ENCODE peak calls at places on chromosome 12, in ten cellular contexts. F is adrenal gland, M is choroid plexus epithelial cell, K is SK-N-SH, H is astrocyte of the spinal cord, Q is endothelial cell of umbilical vein, A is fibroblast of lung, I is mucosa of descending colon, E is tibial artery, R is AG09309. C is an unnamed sample.

GRCh38 chr12:130669797-130670196 is 46.3 kb downstream of the RIMBP2 start:
- DNase-seq in H (no peak), R (no peak), F (no peak), Q (no peak), E (no peak), A (no peak), I (no peak), M (no peak), K (no peak), C (no peak)

GRCh38 chr12:64452559-64453329 is 824 bp downstream of the TBK1 start:
- DNase-seq in A (peak; percentile 88), M (peak; percentile 89), I (peak; percentile 55), Q (peak; percentile 85), F (no peak), K (peak; percentile 53), E (no peak), R (peak; percentile 74), H (peak; percentile 79), C (peak; percentile 80)

GRCh38 chr12:6620137-6620884 is 13.1 kb upstream of the CHD4 start:
- DNase-seq in H (peak; percentile 62), R (no peak), Q (peak; percentile 79), K (peak; percentile 17), A (peak; percentile 63), F (no peak), E (no peak), M (peak; percentile 70), I (no peak), C (no peak)

GRCh38 chr12:109697877-109698468 is 15.7 kb upstream of the FAM222A start:
- DNase-seq in F (no peak), M (no peak), A (no peak), H (no peak), R (no peak), E (no peak), Q (no peak), I (no peak), K (no peak), C (no peak)

GRCh38 chr12:546920-547845 is 87.4 kb downstream of the B4GALNT3 start:
- DNase-seq in I (peak; percentile 71), Q (peak; percentile 61), A (peak; percentile 27), F (peak; percentile 77), K (peak; percentile 96), E (no peak), H (peak; percentile 39), M (peak; percentile 51), R (no peak), C (peak; percentile 82)

GRCh38 chr12:3526776-3527175 is 35.8 kb downstream of the PRMT8 start:
- DNase-seq in M (no peak), H (no peak), R (no peak), E (no peak), A (no peak), F (no peak), I (no peak), K (no peak), Q (no peak), C (no peak)

GRCh38 chr12:82817368-82817767 is 130.7 kb downstream of the TMTC2 start:
- DNase-seq in K (no peak), I (no peak), F (no peak), Q (peak; percentile 35), M (peak; percentile 10), E (no peak), H (peak; percentile 27), R (no peak), A (peak; percentile 8), C (no peak)

GRCh38 chr12:49934505-49934904 is 16.0 kb upstream of the AQP2 start:
- DNase-seq in M (peak; percentile 63), F (no peak), K (no peak), Q (no peak), R (no peak), A (no peak), I (no peak), E (no peak), H (no peak), C (no peak)

GRCh38 chr12:78085562-78086182 is 255.0 kb downstream of the NAV3 start:
- DNase-seq in R (no peak), E (no peak), Q (no peak), K (no peak), A (peak; percentile 71), H (peak; percentile 28), M (peak; percentile 47), I (no peak), F (no peak), C (peak; percentile 55)

GRCh38 chr12:124556896-124557501 is 10.4 kb downstream of the NCOR2 start:
- DNase-seq in H (no peak), I (no peak), F (no peak), A (no peak), K (peak; percentile 69), M (no peak), Q (no peak), E (no peak), R (no peak), C (no peak)

GRCh38 chr12:82358200-82359114 is at the start of the genes CCDC59 and METTL25:
- DNase-seq in M (peak; percentile 99), F (peak; percentile 99), E (peak; percentile 96), I (peak; percentile 98), Q (peak; percentile 98), K (peak; percentile 94), R (peak; percentile 97), A (peak; percentile 98), H (peak; percentile 98), C (peak; percentile 99)

GRCh38 chr12:108575199-108575912 is 13.0 kb downstream of the ISCU start:
- DNase-seq in E (no peak), F (peak; percentile 30), A (no peak), R (no peak), I (no peak), M (no peak), Q (no peak), H (no peak), K (no peak), C (no peak)

GRCh38 chr12:65670775-65671174 is 153.5 kb upstream of the HMGA2 start:
- DNase-seq in R (no peak), M (no peak), F (no peak), H (peak; percentile 48), A (peak; percentile 85), I (no peak), Q (no peak), K (no peak), E (no peak), C (no peak)

GRCh38 chr12:89566615-89567014 is 40.8 kb upstream of the POC1B start:
- DNase-seq in E (no peak), I (no peak), H (no peak), A (peak; percentile 79), Q (peak; percentile 18), F (no peak), R (no peak), M (peak; percentile 49), K (no peak), C (peak; percentile 50)

GRCh38 chr12:89325495-89325894 is 26.8 kb downstream of the DUSP6 start:
- DNase-seq in E (no peak), Q (no peak), H (no peak), M (no peak), I (no peak), R (no peak), F (no peak), K (no peak), A (no peak), C (no peak)

DNA sequence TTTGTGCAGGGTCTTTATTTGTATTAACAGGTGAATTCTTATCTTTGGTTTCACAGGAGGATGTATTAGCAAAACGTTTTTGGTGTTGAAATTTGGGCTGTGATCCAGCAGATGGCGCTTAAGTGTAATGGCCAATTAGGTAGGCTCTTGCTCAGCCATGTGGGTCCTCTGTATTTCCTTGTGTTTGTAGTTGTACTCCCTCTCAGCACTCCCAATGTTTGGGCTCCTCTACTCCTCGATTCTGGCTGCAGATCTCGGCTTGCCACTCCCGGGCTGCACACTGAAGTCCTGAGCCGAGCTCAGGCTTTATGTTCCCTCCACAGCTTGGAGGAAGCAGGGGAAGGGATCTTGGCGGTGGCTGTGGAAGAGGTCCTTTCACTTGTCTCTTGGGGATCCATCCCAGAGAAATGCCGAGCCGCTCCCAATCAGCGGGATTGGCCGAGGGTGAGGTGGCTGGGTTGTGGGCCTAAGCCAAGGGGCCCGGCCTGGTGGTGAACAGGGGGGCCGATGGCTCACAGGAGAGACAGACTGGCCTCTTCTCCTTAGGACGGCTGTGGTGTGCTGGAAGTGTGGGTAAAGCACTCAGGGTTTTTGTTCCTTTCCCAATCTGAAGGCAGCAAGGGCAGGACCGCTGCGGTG is 133.7 kb downstream of the AEBP2 start:
- DNase-seq in R (no peak), I (peak; percentile 48), Q (peak; percentile 69), H (peak; percentile 61), M (peak; percentile 82), A (peak; percentile 52), F (peak; percentile 65), E (no peak), K (peak; percentile 15), C (peak; percentile 64)
- TF ChIP-seq CTCF in R (peak; percentile 69), I (no peak), Q (peak; percentile 45), H (peak; percentile 64), M (peak; percentile 70), A (peak; percentile 30), F (peak; percentile 3), E (no peak), K (peak; percentile 59), C (peak; percentile 49)

GRCh38 chr12:19574606-19575005 is 135.3 kb downstream of the AEBP2 start:
- DNase-seq in Q (peak; percentile 72), F (no peak), E (no peak), A (no peak), K (peak; percentile 26), R (no peak), H (no peak), M (peak; percentile 17), I (no peak), C (no peak)
- TF ChIP-seq CTCF in Q (peak; percentile 30), F (no peak), E (no peak), A (no peak), K (peak; percentile 28), R (peak; percentile 8), H (peak; percentile 23), M (peak; percentile 43), I (no peak), C (no peak)

GRCh38 chr12:98948566-98948965 is 303.5 kb downstream of the APAF1 start:
- DNase-seq in I (no peak), K (no peak), H (no peak), R (no peak), E (no peak), Q (no peak), A (no peak), M (no peak), F (no peak), C (no peak)
- TF ChIP-seq CTCF in I (no peak), K (no peak), H (no peak), R (no peak), E (no peak), Q (no peak), A (no peak), M (no peak), F (no peak), C (no peak)

DNA sequence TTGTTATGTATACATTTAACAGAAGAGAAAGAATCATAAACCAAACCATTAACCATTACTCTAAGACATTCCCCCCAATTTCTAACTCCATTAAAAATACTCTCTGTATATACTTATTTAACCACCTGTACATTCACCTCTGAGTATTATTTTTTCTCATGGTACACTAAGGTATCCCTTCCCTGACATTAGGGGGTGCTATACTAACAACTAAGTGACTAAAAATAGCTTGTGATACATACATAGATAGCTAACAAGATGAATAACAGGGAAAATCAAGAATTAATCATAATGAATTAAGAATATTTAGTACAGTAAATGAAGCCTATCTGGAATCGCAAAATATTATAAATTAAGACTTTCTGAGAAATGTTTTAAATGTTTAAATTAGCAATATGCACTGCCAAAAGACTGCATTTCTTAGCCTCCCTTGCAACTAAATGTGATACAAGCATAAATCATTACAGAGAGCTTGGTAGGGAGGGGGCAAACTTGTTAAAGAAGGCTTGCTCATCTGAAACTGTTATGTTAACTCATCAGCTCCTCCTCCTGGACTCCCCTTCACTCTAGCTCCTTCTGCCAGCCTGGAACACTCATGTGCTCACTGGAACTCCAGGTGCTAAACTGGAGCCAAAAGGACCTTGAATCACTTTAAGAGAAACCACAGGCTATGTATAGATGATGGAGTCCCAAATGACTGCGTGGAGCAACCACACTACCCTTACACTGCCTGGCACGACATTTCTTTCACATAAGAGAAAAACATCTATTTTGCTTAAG is 14.9 kb downstream of the C2CD5 start:
- DNase-seq in A (peak; percentile 49), E (no peak), I (no peak), F (no peak), K (peak; percentile 11), Q (peak; percentile 36), H (peak; percentile 39), R (no peak), M (peak; percentile 58), C (peak; percentile 24)
- TF ChIP-seq CTCF in A (peak; percentile 9), E (no peak), I (no peak), F (peak; percentile 16), K (peak; percentile 59), Q (no peak), H (peak; percentile 18), R (peak; percentile 26), M (peak; percentile 57), C (peak; percentile 24)

C was measured in foreskin fibroblast.